ENCODE peak calls at places on chromosomes 7 and 10, in nine cellular contexts. Q is neuronal stem cell, I is left ventricle myocardium inferior, Z is fibroblast of lung, P is dorsolateral prefrontal cortex, V is endodermal cell, R is cardiac muscle cell, H is Peyer's patch, C is WERI-Rb-1. B is an unnamed sample.

GRCh38 chr7:80719261-80719660 is 80.8 kb downstream of the CD36 start:
- DNase-seq in Q (no peak), I (no peak), Z (peak), P (no peak), V (no peak), R (no peak), H (no peak), C (no peak), B (no peak)

GRCh38 chr7:100111156-100111555 is 8.0 kb downstream of the TAF6 start:
- DNase-seq in Q (no peak), I (no peak), Z (no peak), P (no peak), V (no peak), R (no peak), H (no peak), C (no peak), B (no peak)

GRCh38 chr10:129459762-129460539 is 7.1 kb upstream of the MGMT start:
- DNase-seq in Q (no peak), I (no peak), Z (no peak), P (no peak), V (peak), R (no peak), H (no peak), C (no peak), B (no peak)

GRCh38 chr10:71210031-71210871 is 2.1 kb upstream of the UNC5B start:
- DNase-seq in Q (no peak), I (no peak), Z (no peak), P (no peak), V (peak), R (no peak), H (no peak), C (no peak), B (no peak)

GRCh38 chr10:101267776-101268175 is 38.5 kb upstream of the LBX1 start:
- DNase-seq in Q (no peak), I (no peak), Z (no peak), P (no peak), V (no peak), R (no peak), H (no peak), C (no peak), B (no peak)

GRCh38 chr7:96090756-96091155 is 231.1 kb downstream of the SLC25A13 start:
- DNase-seq in Q (no peak), I (no peak), Z (no peak), P (no peak), V (no peak), R (no peak), H (no peak), C (no peak), B (no peak)

GRCh38 chr10:72322030-72322279 is 32.8 kb downstream of the DNAJB12 start:
- DNase-seq in Q (no peak), I (no peak), Z (no peak), P (no peak), V (no peak), R (no peak), H (peak), C (no peak), B (no peak)

GRCh38 chr7:90772410-90772809 is 176.3 kb downstream of the CDK14 start:
- DNase-seq in Q (no peak), I (no peak), Z (no peak), P (no peak), V (no peak), R (no peak), H (no peak), C (no peak), B (no peak)

GRCh38 chr10:133227256-133227655 is 2.8 kb upstream of the UTF1 start:
- DNase-seq in Q (no peak), I (no peak), Z (no peak), P (no peak), V (no peak), R (no peak), H (no peak), C (no peak), B (no peak)

GRCh38 chr10:133225707-133226191 is 4.3 kb upstream of the UTF1 start:
- DNase-seq in Q (no peak), I (no peak), Z (no peak), P (no peak), V (no peak), R (no peak), H (no peak), C (no peak), B (no peak)

GRCh38 chr10:133226251-133226808 is 3.7 kb upstream of the UTF1 start:
- DNase-seq in Q (no peak), I (no peak), Z (no peak), P (no peak), V (no peak), R (no peak), H (no peak), C (no peak), B (no peak)

GRCh38 chr10:133224076-133224475 is 5.9 kb upstream of the UTF1 start:
- DNase-seq in Q (no peak), I (no peak), Z (no peak), P (no peak), V (no peak), R (no peak), H (no peak), C (no peak), B (no peak)

GRCh38 chr10:133224861-133225366 is 5.1 kb upstream of the UTF1 start:
- DNase-seq in Q (no peak), I (no peak), Z (no peak), P (no peak), V (no peak), R (peak), H (no peak), C (no peak), B (no peak)
- H3K27ac ChIP-seq in Q (no peak), I (no peak), Z (no peak), P (no peak), V (no peak), R (no peak), H (no peak), C (no peak), B (no peak)

GRCh38 chr7:20520530-20520929 is 94.9 kb upstream of the ABCB5 start:
- DNase-seq in Q (no peak), I (no peak), Z (no peak), P (no peak), V (no peak), R (no peak), H (no peak), C (no peak), B (no peak)
- H3K4me3 ChIP-seq in Q (no peak), I (no peak), Z (no peak), P (no peak), V (no peak), R (no peak), H (no peak), C (no peak), B (no peak)

GRCh38 chr7:47579458-47579857 is 2.5 kb downstream of the TNS3 start:
- DNase-seq in Q (no peak), I (no peak), Z (no peak), P (no peak), V (no peak), R (no peak), H (no peak), C (no peak), B (no peak)

GRCh38 chr7:47576909-47577255 is 5.0 kb downstream of the TNS3 start:
- DNase-seq in Q (no peak), I (no peak), Z (no peak), P (no peak), V (no peak), R (no peak), H (peak), C (no peak), B (no peak)

GRCh38 chr7:47578581-47579270 is 3.2 kb downstream of the TNS3 start:
- DNase-seq in Q (no peak), I (no peak), Z (peak), P (no peak), V (no peak), R (no peak), H (no peak), C (no peak), B (no peak)

GRCh38 chr7:47576031-47576908 is 5.6 kb downstream of the TNS3 start:
- DNase-seq in Q (no peak), I (peak), Z (peak), P (no peak), V (peak), R (peak), H (peak), C (no peak), B (peak)

GRCh38 chr7:47577351-47577919 is 4.5 kb downstream of the TNS3 start:
- DNase-seq in Q (no peak), I (peak), Z (peak), P (no peak), V (no peak), R (no peak), H (no peak), C (no peak), B (no peak)
- H3K27ac ChIP-seq in Q (no peak), I (peak), Z (peak), P (no peak), V (no peak), R (no peak), H (peak), C (no peak), B (peak)

DNA sequence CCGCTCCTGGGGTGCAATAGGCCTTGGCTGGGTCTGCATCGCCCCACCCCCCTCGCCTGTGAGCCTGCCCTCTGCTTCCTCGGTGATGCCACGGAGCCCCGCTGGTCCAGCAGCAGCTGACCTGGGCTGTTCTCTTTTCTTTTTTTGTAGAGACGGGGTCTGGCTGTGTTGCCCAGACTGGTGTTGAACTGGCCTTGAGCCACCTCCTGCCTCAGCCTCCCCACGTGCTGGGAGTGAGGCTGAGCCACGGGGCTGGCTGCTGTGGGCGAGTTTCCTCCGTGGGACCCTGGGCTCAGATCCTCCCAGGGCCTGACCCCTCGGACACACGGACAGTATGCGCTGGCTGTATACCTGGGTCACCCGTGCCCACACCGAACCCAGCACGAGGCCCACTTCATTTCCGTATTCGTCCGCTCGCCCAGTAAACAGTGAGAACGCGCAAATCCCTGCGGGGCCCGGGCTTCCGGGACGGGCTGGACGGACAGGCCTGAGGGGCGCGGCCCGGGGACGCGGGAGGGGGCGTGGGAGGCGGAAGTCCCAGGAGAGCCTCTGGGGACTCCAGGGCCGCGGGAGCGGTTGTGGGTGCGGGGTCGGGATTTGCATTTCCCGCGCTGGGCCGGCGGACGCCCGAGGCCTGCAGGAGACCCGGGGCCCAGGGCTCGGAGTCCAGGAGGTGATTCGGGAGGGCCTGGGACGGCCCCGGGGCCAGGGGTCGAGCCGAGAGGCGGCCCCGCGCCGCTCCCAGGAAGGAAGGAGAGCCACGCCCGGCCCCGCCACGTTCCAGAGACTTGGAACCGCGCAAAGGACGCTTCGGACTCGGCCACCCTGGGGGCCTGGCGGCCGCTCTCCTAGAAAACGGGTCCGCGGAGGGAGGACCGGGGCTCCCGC is 57.8 kb upstream of the DNAJB6 start:
- DNase-seq in Q (no peak), I (peak), Z (no peak), P (no peak), V (peak), R (peak), H (peak), C (no peak), B (peak)
- H3K4me3 ChIP-seq in Q (no peak), I (peak), Z (peak), P (peak), V (no peak), R (no peak), H (peak), C (no peak), B (peak)

DNA sequence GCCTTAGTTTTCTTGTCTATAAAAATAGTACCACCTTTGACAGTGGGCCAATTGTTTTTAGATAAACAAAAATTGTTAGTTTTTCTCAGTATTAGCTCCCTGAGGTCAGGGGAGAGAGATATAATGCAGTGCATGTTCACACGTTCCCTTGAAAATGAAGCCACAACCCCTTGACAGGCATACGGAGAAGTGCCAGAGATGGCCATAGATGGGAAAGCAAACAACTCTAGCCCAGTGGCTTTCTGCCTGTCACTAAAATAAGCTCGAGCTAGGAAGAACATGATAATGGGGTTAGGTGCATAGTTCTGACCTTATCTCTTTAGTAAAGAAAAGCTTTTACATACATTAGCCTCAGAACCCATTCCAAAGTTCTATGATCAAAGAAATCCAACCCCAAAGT is 124.9 kb downstream of the CHRM2 start:
- DNase-seq in Q (no peak), I (no peak), Z (no peak), P (no peak), V (no peak), R (no peak), H (no peak), C (no peak), B (no peak)
- H3K27ac ChIP-seq in Q (no peak), I (peak), Z (no peak), P (no peak), V (no peak), R (peak), H (no peak), C (no peak), B (no peak)

DNA sequence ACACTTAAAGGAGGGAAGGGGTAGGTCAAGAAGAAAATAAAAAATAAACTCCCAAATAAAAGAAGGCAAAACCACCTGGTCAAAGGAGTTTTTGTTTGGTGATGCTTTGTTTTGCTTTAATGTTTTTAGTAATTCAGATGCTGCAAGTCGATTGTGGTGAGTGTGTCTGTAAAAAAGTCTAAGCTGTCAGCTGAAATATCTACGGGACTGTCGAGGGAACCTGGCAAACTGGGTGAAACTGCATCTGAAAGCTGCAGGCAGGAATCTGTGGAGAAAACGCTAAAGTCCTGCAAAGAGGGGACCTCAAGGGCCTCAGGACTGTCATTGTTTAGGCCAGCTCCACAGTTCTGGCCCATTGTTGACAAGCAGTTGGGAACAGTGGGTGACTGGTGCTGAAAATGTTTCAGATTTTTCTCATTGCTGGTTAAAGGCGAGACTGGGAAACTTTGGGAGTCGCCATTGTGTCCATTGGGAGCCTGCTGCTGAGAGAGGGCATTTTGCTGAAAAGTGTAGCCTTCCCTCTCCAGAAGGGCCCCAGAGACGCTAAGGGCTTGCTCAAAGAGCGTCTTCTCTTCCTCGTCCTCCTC is 1.8 kb downstream of the HOXA2 start:
- DNase-seq in Q (no peak), I (no peak), Z (peak), P (no peak), V (peak), R (no peak), H (no peak), C (no peak), B (no peak)
- H3K4me3 ChIP-seq in Q (no peak), I (peak), Z (peak), P (no peak), V (peak), R (no peak), H (no peak), C (no peak), B (peak)

GRCh38 chr7:50332241-50333176 is 28.0 kb downstream of the IKZF1 start:
- DNase-seq in Q (no peak), I (no peak), Z (no peak), P (no peak), V (peak), R (no peak), H (no peak), C (no peak), B (no peak)

GRCh38 chr7:50330701-50331100 is 26.2 kb downstream of the IKZF1 start:
- DNase-seq in Q (no peak), I (no peak), Z (no peak), P (no peak), V (no peak), R (no peak), H (no peak), C (no peak), B (no peak)

GRCh38 chr7:50333266-50333665 is 28.8 kb downstream of the IKZF1 start:
- DNase-seq in Q (no peak), I (no peak), Z (no peak), P (no peak), V (peak), R (no peak), H (no peak), C (no peak), B (no peak)

GRCh38 chr7:50330254-50330653 is 25.7 kb downstream of the IKZF1 start:
- DNase-seq in Q (no peak), I (no peak), Z (no peak), P (no peak), V (no peak), R (no peak), H (no peak), C (no peak), B (no peak)

GRCh38 chr7:50331564-50332208 is 27.2 kb downstream of the IKZF1 start:
- DNase-seq in Q (no peak), I (no peak), Z (no peak), P (no peak), V (no peak), R (no peak), H (no peak), C (no peak), B (no peak)
- H3K27ac ChIP-seq in Q (no peak), I (no peak), Z (no peak), P (no peak), V (no peak), R (no peak), H (peak), C (no peak), B (no peak)

DNA sequence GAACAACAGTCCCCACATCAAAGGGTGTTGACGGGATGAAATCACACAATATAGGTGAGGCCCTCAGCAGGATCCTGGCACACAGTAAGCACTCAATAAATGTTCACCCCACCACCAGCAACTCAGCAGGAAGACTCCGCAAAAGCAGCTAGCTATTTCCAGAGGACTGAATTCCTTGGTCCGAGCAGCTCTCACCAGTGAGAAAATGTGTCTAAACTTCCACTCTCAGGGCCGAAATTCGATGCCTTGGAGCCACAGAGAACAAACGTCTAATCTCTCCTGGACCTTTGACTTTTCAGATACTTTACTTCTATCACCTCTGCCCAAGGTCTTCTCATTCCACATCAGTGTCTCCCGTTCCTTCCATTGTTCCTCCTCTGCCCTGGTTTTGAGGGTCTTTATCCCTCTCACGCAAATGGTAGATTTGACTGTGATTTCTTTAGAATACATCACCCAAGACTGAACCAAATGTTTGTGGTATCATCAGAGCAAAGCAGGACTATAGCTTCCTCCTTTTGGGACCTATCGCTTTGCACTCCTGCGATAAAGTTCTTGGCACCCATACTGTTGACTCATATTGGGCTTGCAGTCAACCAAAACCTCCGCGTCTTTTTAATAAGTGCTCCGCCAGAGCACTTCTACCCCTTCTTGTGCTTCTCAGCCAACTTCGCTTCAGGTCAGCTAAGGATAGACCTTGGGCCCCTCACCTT is 903 bp upstream of the NT5C2 start:
- DNase-seq in Q (peak), I (no peak), Z (peak), P (no peak), V (peak), R (peak), H (no peak), C (no peak), B (no peak)
- H3K4me3 ChIP-seq in Q (peak), I (peak), Z (no peak), P (no peak), V (peak), R (no peak), H (no peak), C (no peak), B (peak)

GRCh38 chr10:5617521-5617920 is 48.9 kb downstream of the ASB13 start:
- DNase-seq in Q (no peak), I (no peak), Z (no peak), P (no peak), V (no peak), R (no peak), H (no peak), C (no peak), B (no peak)
- H3K27ac ChIP-seq in Q (no peak), I (no peak), Z (no peak), P (no peak), V (no peak), R (no peak), H (no peak), C (no peak), B (no peak)